ENCODE peak calls at places on chromosomes 4 and X, in four cellular contexts. D is CD4-positive, alpha-beta T cell; A is mammary epithelial cell; W is CD8-positive, alpha-beta T cell. P is an unnamed sample. For H3K27me3, the result is how much of the 10 kb centered on the place peaks cover.

GRCh38 chr4:1533501-1534064 is 127.3 kb upstream of the NKX1-1 start:
- DNase-seq in D (no peak), A (no peak), W (no peak), P (no peak)

GRCh38 chrX:131841496-131842410 is 181.3 kb upstream of the STK26 start:
- DNase-seq in A (peak), D (no peak), W (no peak), P (peak)

GRCh38 chr4:167595898-167596297 is 361.6 kb upstream of the SPOCK3 start:
- DNase-seq in W (no peak), D (no peak), A (no peak), P (no peak)

GRCh38 chrX:128717635-128718578 is 665.7 kb upstream of the ACTRT1 start:
- DNase-seq in D (no peak), W (no peak), A (no peak), P (no peak)

GRCh38 chr4:16846520-16847117 is 51.8 kb downstream of the LDB2 start:
- DNase-seq in A (no peak), W (no peak), D (no peak), P (no peak)

GRCh38 chr4:52996261-52997131 is 134.4 kb downstream of the RASL11B start:
- DNase-seq in W (no peak), D (no peak), A (no peak), P (no peak)

GRCh38 chr4:139786494-139787354 is 121.1 kb downstream of the MGST2 start:
- DNase-seq in W (no peak), D (no peak), A (no peak), P (no peak)

GRCh38 chrX:56765816-56766553 is 36.9 kb downstream of the NBDY start:
- DNase-seq in W (no peak), D (no peak), A (no peak), P (no peak)

GRCh38 chr4:143581331-143581961 is 67.9 kb downstream of the SMARCA5 start:
- DNase-seq in D (no peak), W (no peak), A (no peak), P (no peak)

GRCh38 chr4:123997116-123997515 is 600.5 kb downstream of the SPRY1 start:
- DNase-seq in W (no peak), D (no peak), A (no peak), P (no peak)
- H3K27ac ChIP-seq in W (no peak), D (no peak), A (no peak), P (no peak)

GRCh38 chr4:156294577-156294976 is 340.9 kb upstream of the CTSO start:
- DNase-seq in D (no peak), A (peak), W (no peak), P (peak)
- TF ChIP-seq CTCF in D (no peak), A (peak), W (no peak), P (peak)

GRCh38 chr4:23674694-23675093 is 215.2 kb downstream of the PPARGC1A start:
- DNase-seq in W (no peak), D (no peak), A (no peak), P (no peak)
- H3K27me3 ChIP-seq in W (under half), D (under half), A (under half), P (under half)

GRCh38 chr4:121693450-121693849 is 3.3 kb downstream of the ANXA5 start:
- DNase-seq in A (no peak), W (no peak), D (no peak), P (no peak)

GRCh38 chr4:121688261-121688660 is 8.5 kb downstream of the ANXA5 start:
- DNase-seq in A (no peak), D (no peak), W (no peak), P (no peak)

GRCh38 chr4:121688696-121689095 is 8.1 kb downstream of the ANXA5 start:
- DNase-seq in A (no peak), W (no peak), D (no peak), P (no peak)

GRCh38 chr4:121692261-121692660 is 4.5 kb downstream of the ANXA5 start:
- DNase-seq in W (no peak), A (no peak), D (no peak), P (no peak)

DNA sequence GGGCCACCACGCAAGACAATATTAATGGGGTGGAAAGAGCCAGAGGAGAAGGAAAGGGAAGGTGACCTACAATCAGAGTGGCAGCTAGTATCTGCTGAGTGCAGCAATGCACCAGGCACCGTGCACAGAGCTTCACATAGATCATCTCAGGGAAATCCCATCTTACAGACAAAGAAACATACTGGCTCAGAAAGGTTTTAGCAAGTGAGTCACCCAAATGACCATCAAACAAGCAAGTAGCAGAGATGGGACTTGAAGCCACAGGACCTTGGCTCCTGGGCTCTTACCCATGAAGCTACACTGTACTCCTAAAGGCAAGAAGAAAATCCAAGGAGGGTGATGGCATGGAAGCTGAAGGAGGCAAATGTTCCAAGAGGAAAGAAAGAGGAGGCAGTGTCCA is 6.8 kb downstream of the ANXA5 start:
- DNase-seq in W (no peak), D (no peak), A (peak), P (peak)
- H3K27ac ChIP-seq in W (no peak), D (no peak), A (peak), P (peak)